ENCODE peak calls at places on chromosome 7, in four cellular contexts. One of them, this sample, is unnamed.

GRCh38 chr7:28435732-28436378 is 23.5 kb downstream of the CREB5 start:
- DNase-seq in NCI-H774: no peak
- DNase-seq in KG1: no peak
- DNase-seq in HTR-8/SVneo: no peak
- DNase-seq in this sample: peak; percentile 46

GRCh38 chr7:108253275-108254044 is 123.3 kb upstream of the LAMB4 start:
- DNase-seq in NCI-H774: no peak
- DNase-seq in KG1: no peak
- DNase-seq in HTR-8/SVneo: no peak
- DNase-seq in this sample: no peak

GRCh38 chr7:22781230-22781711 is 41.4 kb downstream of the TOMM7 start:
- DNase-seq in NCI-H774: no peak
- DNase-seq in KG1: no peak
- DNase-seq in HTR-8/SVneo: peak; percentile 66
- DNase-seq in this sample: no peak

GRCh38 chr7:25846722-25847121 is 305.3 kb upstream of the NFE2L3 start:
- DNase-seq in NCI-H774: no peak
- DNase-seq in KG1: no peak
- DNase-seq in HTR-8/SVneo: peak; percentile 50
- DNase-seq in this sample: no peak

GRCh38 chr7:90726623-90727022 is 130.5 kb downstream of the CDK14 start:
- DNase-seq in NCI-H774: no peak
- DNase-seq in KG1: no peak
- DNase-seq in HTR-8/SVneo: no peak
- DNase-seq in this sample: peak; percentile 18

GRCh38 chr7:151080522-151081169 is at the start of gene FASTK:
- DNase-seq in NCI-H774: peak; percentile 91
- DNase-seq in KG1: no peak
- DNase-seq in HTR-8/SVneo: peak; percentile 83
- DNase-seq in this sample: peak; percentile 89

GRCh38 chr7:40507166-40507565 is 372.4 kb downstream of the SUGCT start:
- DNase-seq in NCI-H774: no peak
- DNase-seq in KG1: peak; percentile 29
- DNase-seq in HTR-8/SVneo: no peak
- DNase-seq in this sample: no peak

GRCh38 chr7:97513326-97513725 is 218.6 kb upstream of the TAC1 start:
- DNase-seq in NCI-H774: no peak
- DNase-seq in KG1: no peak
- DNase-seq in HTR-8/SVneo: no peak
- DNase-seq in this sample: no peak

GRCh38 chr7:79308176-79308575 is 145.3 kb downstream of the MAGI2 start:
- DNase-seq in NCI-H774: no peak
- DNase-seq in KG1: no peak
- DNase-seq in HTR-8/SVneo: no peak
- DNase-seq in this sample: no peak

GRCh38 chr7:130560972-130561371 is 69.1 kb downstream of the MEST start:
- DNase-seq in NCI-H774: no peak
- DNase-seq in KG1: no peak
- DNase-seq in HTR-8/SVneo: peak; percentile 10
- DNase-seq in this sample: peak; percentile 17

GRCh38 chr7:100563809-100564400 is 9.8 kb downstream of the SAP25 start:
- DNase-seq in NCI-H774: peak; percentile 22
- DNase-seq in KG1: no peak
- DNase-seq in HTR-8/SVneo: peak; percentile 70
- DNase-seq in this sample: peak; percentile 47

GRCh38 chr7:130490888-130491771 is 755 bp upstream of the MEST start:
- DNase-seq in NCI-H774: no peak
- DNase-seq in KG1: no peak
- DNase-seq in HTR-8/SVneo: no peak
- DNase-seq in this sample: no peak

GRCh38 chr7:128366986-128367385 is 5.5 kb upstream of the PRRT4 start:
- DNase-seq in NCI-H774: no peak
- DNase-seq in KG1: no peak
- DNase-seq in HTR-8/SVneo: no peak
- DNase-seq in this sample: no peak

GRCh38 chr7:30224511-30225031 is 59.8 kb upstream of the ZNRF2 start:
- DNase-seq in NCI-H774: no peak
- DNase-seq in KG1: peak; percentile 58
- DNase-seq in HTR-8/SVneo: no peak
- DNase-seq in this sample: no peak

GRCh38 chr7:794671-795329 is 37.5 kb upstream of the SUN1 start:
- DNase-seq in NCI-H774: no peak
- DNase-seq in KG1: no peak
- DNase-seq in HTR-8/SVneo: no peak
- DNase-seq in this sample: no peak

GRCh38 chr7:44277391-44277790 is 48.0 kb downstream of the CAMK2B start:
- DNase-seq in NCI-H774: no peak
- DNase-seq in KG1: no peak
- DNase-seq in HTR-8/SVneo: no peak
- DNase-seq in this sample: no peak

GRCh38 chr7:17844514-17845196 is 95.6 kb downstream of the SNX13 start:
- DNase-seq in NCI-H774: no peak
- DNase-seq in KG1: no peak
- DNase-seq in HTR-8/SVneo: no peak
- DNase-seq in this sample: no peak

GRCh38 chr7:2171855-2172254 is 60.9 kb downstream of the MAD1L1 start:
- DNase-seq in NCI-H774: no peak
- DNase-seq in KG1: no peak
- DNase-seq in HTR-8/SVneo: no peak
- DNase-seq in this sample: no peak

GRCh38 chr7:19051767-19052375 is 65.6 kb downstream of the TWIST1 start:
- DNase-seq in NCI-H774: no peak
- DNase-seq in KG1: peak; percentile 3
- DNase-seq in HTR-8/SVneo: peak; percentile 12
- DNase-seq in this sample: peak; percentile 0

GRCh38 chr7:81462672-81463071 is 307.2 kb downstream of the HGF start:
- DNase-seq in NCI-H774: no peak
- DNase-seq in KG1: no peak
- DNase-seq in HTR-8/SVneo: no peak
- DNase-seq in this sample: no peak

GRCh38 chr7:37445800-37446199 is 2.9 kb downstream of the ELMO1 start:
- DNase-seq in NCI-H774: no peak
- DNase-seq in KG1: no peak
- DNase-seq in HTR-8/SVneo: no peak
- DNase-seq in this sample: no peak

GRCh38 chr7:100965051-100965722 is 4.2 kb upstream of the MUC12 start:
- DNase-seq in NCI-H774: no peak
- DNase-seq in KG1: no peak
- DNase-seq in HTR-8/SVneo: no peak
- DNase-seq in this sample: no peak

GRCh38 chr7:13874783-13875182 is 114.7 kb downstream of the ETV1 start:
- DNase-seq in NCI-H774: no peak
- DNase-seq in KG1: no peak
- DNase-seq in HTR-8/SVneo: no peak
- DNase-seq in this sample: no peak

GRCh38 chr7:50544992-50545391 is 20.2 kb downstream of the DDC start:
- DNase-seq in NCI-H774: peak; percentile 50
- DNase-seq in KG1: no peak
- DNase-seq in HTR-8/SVneo: no peak
- DNase-seq in this sample: peak; percentile 54

GRCh38 chr7:22338411-22338810 is 18.5 kb downstream of the RAPGEF5 start:
- DNase-seq in NCI-H774: no peak
- DNase-seq in KG1: no peak
- DNase-seq in HTR-8/SVneo: no peak
- DNase-seq in this sample: no peak

GRCh38 chr7:12415072-12415471 is 11.4 kb upstream of the VWDE start:
- DNase-seq in NCI-H774: no peak
- DNase-seq in KG1: no peak
- DNase-seq in HTR-8/SVneo: no peak
- DNase-seq in this sample: no peak

GRCh38 chr7:921071-921461 is 33.4 kb downstream of the ADAP1 start:
- DNase-seq in NCI-H774: no peak
- DNase-seq in KG1: no peak
- DNase-seq in HTR-8/SVneo: no peak
- DNase-seq in this sample: no peak

GRCh38 chr7:44116087-44116788 is 7.1 kb downstream of the POLD2 start:
- DNase-seq in NCI-H774: no peak
- DNase-seq in KG1: no peak
- DNase-seq in HTR-8/SVneo: no peak
- DNase-seq in this sample: no peak

GRCh38 chr7:11212080-11212711 is 238.5 kb downstream of the PHF14 start:
- DNase-seq in NCI-H774: peak; percentile 57
- DNase-seq in KG1: peak; percentile 43
- DNase-seq in HTR-8/SVneo: peak; percentile 36
- DNase-seq in this sample: peak; percentile 58

GRCh38 chr7:26588511-26588910 is 275.9 kb downstream of the SKAP2 start:
- DNase-seq in NCI-H774: no peak
- DNase-seq in KG1: no peak
- DNase-seq in HTR-8/SVneo: no peak
- DNase-seq in this sample: peak; percentile 65

GRCh38 chr7:80529362-80529761 is 17.5 kb upstream of the GNAT3 start:
- DNase-seq in NCI-H774: no peak
- DNase-seq in KG1: no peak
- DNase-seq in HTR-8/SVneo: no peak
- DNase-seq in this sample: no peak

GRCh38 chr7:150955519-150956394 is 22.4 kb downstream of the KCNH2 start:
- DNase-seq in NCI-H774: no peak
- DNase-seq in KG1: no peak
- DNase-seq in HTR-8/SVneo: no peak
- DNase-seq in this sample: no peak

GRCh38 chr7:45924283-45924682 is 3.2 kb upstream of the IGFBP3 start:
- DNase-seq in NCI-H774: no peak
- DNase-seq in KG1: no peak
- DNase-seq in HTR-8/SVneo: peak; percentile 44
- DNase-seq in this sample: no peak

GRCh38 chr7:2760098-2760889 is 72.3 kb downstream of the AMZ1 start:
- DNase-seq in NCI-H774: peak; percentile 58
- DNase-seq in KG1: no peak
- DNase-seq in HTR-8/SVneo: peak; percentile 74
- DNase-seq in this sample: peak; percentile 82

GRCh38 chr7:30887464-30887872 is 24.2 kb upstream of the AQP1 start:
- DNase-seq in NCI-H774: no peak
- DNase-seq in KG1: no peak
- DNase-seq in HTR-8/SVneo: no peak
- DNase-seq in this sample: peak; percentile 3

GRCh38 chr7:56040691-56041090 is 10.6 kb downstream of the PSPH start:
- DNase-seq in NCI-H774: no peak
- DNase-seq in KG1: no peak
- DNase-seq in HTR-8/SVneo: no peak
- DNase-seq in this sample: no peak

GRCh38 chr7:45347804-45348203 is 190.2 kb downstream of the RAMP3 start:
- DNase-seq in NCI-H774: no peak
- DNase-seq in KG1: no peak
- DNase-seq in HTR-8/SVneo: peak; percentile 51
- DNase-seq in this sample: peak; percentile 75

GRCh38 chr7:134645935-134646334 is 718 bp upstream of the BPGM start:
- DNase-seq in NCI-H774: no peak
- DNase-seq in KG1: no peak
- DNase-seq in HTR-8/SVneo: no peak
- DNase-seq in this sample: no peak

This sample was measured in NCI-H146.